ENCODE peak calls at places on chromosomes 12 and 14, in four cellular contexts. J is HepG2, U is HCT116, R is K562. K is an unnamed sample.

GRCh38 chr12:121894633-121895032 is 6.0 kb downstream of the PSMD9 start:
- DNase-seq in J (peak; percentile 78), R (peak; percentile 32), U (no peak), K (no peak)

GRCh38 chr14:104204660-104205149 is 66.3 kb downstream of the KIF26A start:
- DNase-seq in R (no peak), J (no peak), U (no peak), K (no peak)

GRCh38 chr12:68587448-68587873 is 23.2 kb upstream of the RAP1B start:
- DNase-seq in U (no peak), R (no peak), J (no peak), K (no peak)

GRCh38 chr12:11981174-11981733 is 89.5 kb upstream of the BCL2L14 start:
- DNase-seq in J (no peak), R (no peak), U (no peak), K (no peak)

GRCh38 chr12:113048716-113049127 is 7.8 kb upstream of the DTX1 start:
- DNase-seq in J (peak; percentile 40), R (peak; percentile 80), U (peak; percentile 45), K (no peak)

GRCh38 chr14:65414961-65415589 is 2.5 kb downstream of the FUT8 start:
- DNase-seq in R (no peak), J (peak; percentile 10), U (no peak), K (no peak)

GRCh38 chr12:68235576-68235975 is 10.0 kb upstream of the IL26 start:
- DNase-seq in U (no peak), R (no peak), J (no peak), K (no peak)

GRCh38 chr14:64654072-64654899 is 49.9 kb upstream of the PLEKHG3 start:
- DNase-seq in J (peak; percentile 60), U (no peak), R (no peak), K (no peak)

GRCh38 chr12:124812356-124812755 is 51.3 kb downstream of the SCARB1 start:
- DNase-seq in U (no peak), R (no peak), J (no peak), K (no peak)

GRCh38 chr12:32901553-32901952 is 5.0 kb upstream of the PKP2 start:
- DNase-seq in R (no peak), J (peak; percentile 53), U (no peak), K (no peak)

GRCh38 chr14:99793213-99794155 is at the start of gene EML1:
- DNase-seq in R (peak; percentile 92), U (peak; percentile 23), J (peak; percentile 41), K (no peak)

GRCh38 chr14:24852312-24853060 is 197.5 kb downstream of the STXBP6 start:
- DNase-seq in U (no peak), R (no peak), J (no peak), K (no peak)

GRCh38 chr14:36818794-36819384 is 157.2 kb downstream of the PAX9 start:
- DNase-seq in R (peak; percentile 6), J (no peak), U (no peak), K (no peak)

GRCh38 chr12:112418248-112418595 is 525 bp upstream of the PTPN11 start:
- DNase-seq in J (no peak), U (no peak), R (no peak), K (no peak)

GRCh38 chr12:6821674-6822433 is at the start of gene GPR162:
- DNase-seq in J (no peak), R (peak; percentile 66), U (no peak), K (no peak)

GRCh38 chr12:3416670-3417069 is 74.3 kb upstream of the PRMT8 start:
- DNase-seq in U (no peak), R (no peak), J (no peak), K (no peak)

GRCh38 chr12:75853621-75854020 is 178.0 kb downstream of the PHLDA1 start:
- DNase-seq in J (no peak), R (no peak), U (no peak), K (no peak)

GRCh38 chr14:66746316-66747006 is 238.5 kb downstream of the GPHN start:
- DNase-seq in U (peak; percentile 57), R (peak; percentile 9), J (peak; percentile 12), K (peak; percentile 1)

GRCh38 chr12:124480469-124481256 is 86.7 kb downstream of the NCOR2 start:
- DNase-seq in R (peak; percentile 39), J (peak; percentile 71), U (no peak), K (no peak)

GRCh38 chr14:95156153-95156764 is 1.1 kb downstream of the DICER1 start:
- DNase-seq in U (no peak), J (no peak), R (peak; percentile 7), K (no peak)

GRCh38 chr12:68340404-68341270 is 8.5 kb upstream of the MDM1 start:
- DNase-seq in U (no peak), R (no peak), J (no peak), K (no peak)

GRCh38 chr12:6867407-6868210 is at the start of gene TPI1:
- DNase-seq in J (peak; percentile 39), R (peak; percentile 91), U (no peak), K (no peak)

GRCh38 chr12:2214411-2214810 is 161.6 kb downstream of the CACNA1C start:
- DNase-seq in U (no peak), J (no peak), R (no peak), K (no peak)

GRCh38 chr12:6372403-6373003 is 2.9 kb downstream of the SCNN1A start:
- DNase-seq in J (peak; percentile 91), R (no peak), U (peak; percentile 90), K (peak; percentile 71)

GRCh38 chr12:6697584-6698351 is 2.8 kb downstream of the PIANP start:
- DNase-seq in R (peak; percentile 56), J (peak; percentile 45), U (peak; percentile 45), K (no peak)

GRCh38 chr12:23950775-23951391 is 1.4 kb upstream of the SOX5 start:
- DNase-seq in U (no peak), R (peak; percentile 19), J (peak; percentile 66), K (no peak)

GRCh38 chr14:92657457-92658142 is 90.8 kb downstream of the LGMN start:
- DNase-seq in J (no peak), U (no peak), R (no peak), K (no peak)

GRCh38 chr14:96176811-96177211 is 27.8 kb upstream of the BDKRB2 start:
- DNase-seq in U (no peak), R (no peak), J (no peak), K (no peak)
- TF ChIP-seq SIN3A in U (no peak), R (no peak), J (no peak), K (no peak)

DNA sequence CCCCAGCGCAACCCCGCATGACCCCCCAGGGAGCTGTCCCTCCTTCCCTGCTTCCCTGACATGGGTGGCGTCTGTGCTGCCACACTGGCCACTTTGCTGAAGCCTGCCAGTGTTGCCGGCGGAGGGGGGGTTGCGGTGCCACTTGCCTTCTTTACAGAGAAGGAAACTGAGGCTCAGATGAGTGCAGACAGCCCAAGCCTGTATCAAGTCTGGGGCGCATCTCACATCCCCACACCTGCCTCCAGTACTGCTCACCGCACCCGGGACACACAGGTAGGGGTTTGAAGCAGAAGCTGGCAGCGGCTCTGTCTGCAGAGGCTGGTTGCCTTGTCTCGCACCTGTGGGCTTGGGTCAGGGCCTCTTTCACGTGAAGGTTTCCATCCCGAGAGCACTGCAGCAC is 104.7 kb upstream of the RTL1 start:
- DNase-seq in J (no peak), R (no peak), U (no peak), K (no peak)
- TF ChIP-seq TCF7L2 in J (no peak), R (no peak), U (no peak), K (no peak)

DNA sequence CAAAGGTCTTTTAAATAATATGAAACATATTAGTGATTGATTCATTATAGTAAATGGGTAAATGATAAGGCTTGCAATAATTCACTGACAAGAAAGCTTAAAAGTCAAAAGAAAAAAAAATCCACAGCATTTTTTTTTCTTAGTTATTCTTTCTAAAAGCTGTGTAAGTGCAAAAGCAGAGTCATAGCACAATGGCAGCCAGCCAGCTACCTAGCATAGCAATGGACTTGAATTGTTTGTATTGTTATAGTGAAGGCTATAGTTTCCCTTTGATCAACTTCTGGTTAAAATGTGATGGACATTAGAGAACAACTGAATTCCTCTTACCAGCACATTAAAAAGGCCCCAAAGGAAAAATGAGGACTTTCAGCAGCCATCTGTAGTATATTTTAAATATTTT is 232.1 kb downstream of the NAV3 start:
- DNase-seq in J (peak; percentile 2), R (no peak), U (no peak), K (no peak)
- TF ChIP-seq SIN3A in J (no peak), R (no peak), U (no peak), K (no peak)

DNA sequence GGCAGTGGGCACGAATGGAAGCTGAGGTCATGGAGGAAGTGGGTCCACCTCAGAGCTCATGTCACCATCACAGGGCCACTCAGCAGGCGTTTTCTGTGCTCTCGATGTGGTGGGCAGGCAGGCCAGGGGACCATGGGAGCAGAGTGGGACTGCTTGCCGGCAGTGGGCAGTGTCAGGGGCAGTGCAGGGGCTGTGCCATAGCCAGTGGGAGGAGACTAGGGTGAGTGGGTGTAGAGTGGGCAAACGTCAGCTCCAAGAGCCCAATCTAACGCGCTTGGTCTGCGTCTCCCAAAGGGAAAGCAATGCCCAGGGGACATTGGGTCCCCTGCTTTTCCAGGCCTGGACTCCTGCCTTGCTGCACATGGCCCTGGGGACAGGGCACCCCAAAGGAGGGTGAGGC is 58.3 kb downstream of the SLC6A12 start:
- DNase-seq in U (no peak), R (no peak), J (no peak), K (no peak)
- TF ChIP-seq TCF7L2 in U (no peak), R (no peak), J (no peak), K (no peak)

GRCh38 chr14:100827140-100827517 is 1.2 kb downstream of the MEG3 start:
- DNase-seq in U (no peak), R (no peak), J (no peak), K (no peak)
- TF ChIP-seq SIN3A in U (no peak), R (no peak), J (no peak), K (no peak)

DNA sequence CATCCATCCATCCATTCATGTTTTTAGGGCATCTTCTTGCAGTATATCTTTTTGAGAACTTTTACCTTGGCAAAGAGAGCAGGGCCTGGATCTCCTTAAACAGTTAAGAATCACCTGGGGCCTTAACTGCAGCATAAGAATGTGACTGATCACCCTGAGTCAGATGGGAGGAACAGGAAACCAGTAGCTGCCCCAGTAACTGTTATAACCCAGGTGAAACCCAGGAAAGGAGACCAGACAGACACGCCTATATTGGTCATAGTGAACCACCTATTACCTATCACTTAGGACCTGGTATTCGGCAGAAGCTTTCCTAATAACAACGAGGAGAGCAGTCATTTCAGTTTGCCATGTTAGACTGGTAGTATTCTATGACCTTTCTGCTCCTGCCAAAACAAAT is 43.4 kb upstream of the NR2C1 start:
- DNase-seq in J (no peak), R (no peak), U (peak; percentile 82), K (no peak)
- TF ChIP-seq TCF7L2 in J (no peak), R (no peak), U (no peak), K (no peak)

GRCh38 chr12:98998697-98999299 is 353.7 kb downstream of the APAF1 start:
- DNase-seq in R (peak; percentile 42), U (peak; percentile 12), J (peak; percentile 21), K (peak; percentile 25)
- TF ChIP-seq SIN3A in R (no peak), U (no peak), J (no peak), K (no peak)

GRCh38 chr14:47060050-47060449 is 408.5 kb upstream of the RPL10L start:
- DNase-seq in J (no peak), R (no peak), U (no peak), K (no peak)
- TF ChIP-seq TCF7L2 in J (no peak), R (no peak), U (no peak), K (no peak)